ENCODE peak calls at places on chromosomes 1 and 21, in five cellular contexts. N is retinal pigment epithelial cell, P is fibroblast of pulmonary artery, B is fibroblast of lung, L is progenitor cell of endocrine pancreas. O is an unnamed sample.

GRCh38 chr21:31727181-31727580 is 4.7 kb downstream of the SCAF4 start:
- DNase-seq in N (no peak), P (no peak), B (no peak), L (no peak), O (no peak)

GRCh38 chr1:25952851-25953401 is 44.9 kb downstream of the PAFAH2 start:
- DNase-seq in N (no peak), P (peak), B (peak), L (no peak), O (no peak)

GRCh38 chr1:15975358-15975804 is 520 bp downstream of the ZBTB17 start:
- DNase-seq in N (no peak), P (peak), B (peak), L (peak), O (no peak)

GRCh38 chr1:52691856-52692255 is 6.3 kb downstream of the COA7 start:
- DNase-seq in N (no peak), P (no peak), B (no peak), L (no peak), O (no peak)

GRCh38 chr1:69700770-69701169 is 133.0 kb downstream of the LRRC7 start:
- DNase-seq in N (no peak), P (peak), B (peak), L (no peak), O (no peak)

GRCh38 chr1:16391408-16391807 is 24.4 kb downstream of the SZRD1 start:
- DNase-seq in N (no peak), P (no peak), B (no peak), L (no peak), O (no peak)

GRCh38 chr21:18387994-18388393 is 15.6 kb downstream of the TMPRSS15 start:
- DNase-seq in N (no peak), P (no peak), B (no peak), L (no peak), O (no peak)

GRCh38 chr1:11466416-11466815 is 12.5 kb upstream of the DISP3 start:
- DNase-seq in N (no peak), P (no peak), B (no peak), L (no peak), O (no peak)

GRCh38 chr1:56535362-56535761 is 44.0 kb downstream of the PLPP3 start:
- DNase-seq in N (no peak), P (no peak), B (no peak), L (no peak), O (no peak)

GRCh38 chr1:214027498-214027897 is 39.7 kb downstream of the PROX1 start:
- DNase-seq in N (no peak), P (no peak), B (no peak), L (no peak), O (no peak)

GRCh38 chr1:218837051-218837450 is 336.6 kb upstream of the LYPLAL1 start:
- DNase-seq in N (no peak), P (peak), B (no peak), L (no peak), O (no peak)

GRCh38 chr21:36550761-36551160 is 70.8 kb upstream of the CLDN14 start:
- DNase-seq in N (no peak), P (no peak), B (no peak), L (no peak), O (no peak)

GRCh38 chr1:3879787-3880428 is 20.2 kb downstream of the C1orf174 start:
- DNase-seq in N (no peak), P (no peak), B (no peak), L (no peak), O (no peak)

GRCh38 chr1:119903443-119903835 is 7.1 kb upstream of the ADAM30 start:
- DNase-seq in N (no peak), P (no peak), B (no peak), L (no peak), O (no peak)

GRCh38 chr1:227745568-227745967 is 10.3 kb downstream of the SNAP47 start:
- DNase-seq in N (no peak), P (no peak), B (no peak), L (no peak), O (no peak)
- TF ChIP-seq CTCF in N (no peak), P (no peak), B (no peak), L (no peak), O (no peak)

GRCh38 chr21:33380483-33380998 is 22.7 kb upstream of the IFNGR2 start:
- DNase-seq in N (peak), P (peak), B (peak), L (no peak), O (peak)
- TF ChIP-seq CTCF in N (no peak), P (no peak), B (no peak), L (no peak), O (no peak)

GRCh38 chr1:76219589-76219914 is 145.0 kb downstream of the ST6GALNAC3 start:
- DNase-seq in N (no peak), P (no peak), B (no peak), L (no peak), O (no peak)
- TF ChIP-seq CTCF in N (no peak), P (no peak), B (no peak), L (no peak), O (no peak)

DNA sequence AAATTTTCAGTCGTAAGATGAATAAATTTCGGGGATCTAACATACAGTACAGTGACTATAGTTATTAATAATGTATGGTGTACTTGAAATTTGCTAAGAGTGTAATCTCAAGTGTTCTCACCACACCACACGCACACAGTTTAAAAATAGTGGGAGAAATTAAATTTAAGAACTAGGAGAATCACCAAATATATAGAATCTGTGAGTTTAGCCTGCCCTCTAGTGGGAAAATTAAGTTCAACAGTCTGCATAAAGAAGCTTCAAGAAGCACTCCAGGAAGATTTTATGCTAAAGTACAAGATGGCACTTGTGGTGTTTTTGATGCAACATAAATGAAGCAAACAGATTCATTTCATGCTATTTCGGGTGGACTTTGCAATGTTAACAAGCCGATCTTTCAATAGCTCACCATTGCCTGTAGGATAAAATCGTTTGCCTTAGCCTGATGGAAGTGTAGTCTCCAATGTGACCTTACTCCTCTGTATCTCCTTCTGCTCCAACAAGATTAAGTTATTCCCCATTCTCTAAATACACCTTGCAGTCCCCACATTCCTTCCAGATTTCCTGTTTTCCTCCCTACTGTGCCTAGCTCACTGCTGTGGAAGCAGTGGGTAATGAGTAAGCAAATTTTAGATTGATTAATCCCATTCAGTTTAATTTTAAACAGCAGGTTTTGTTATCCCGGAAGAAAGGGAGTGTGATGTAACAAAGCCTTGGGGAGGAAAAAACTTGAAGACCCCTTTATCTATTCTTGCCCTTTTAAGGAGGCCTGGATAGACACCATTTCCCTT is 8.7 kb upstream of the PIK3C2B start:
- DNase-seq in N (no peak), P (peak), B (peak), L (no peak), O (no peak)
- TF ChIP-seq CTCF in N (peak), P (peak), B (peak), L (peak), O (peak)

GRCh38 chr1:20710450-20711284 is 7.1 kb downstream of the KIF17 start:
- DNase-seq in N (no peak), P (no peak), B (no peak), L (no peak), O (no peak)

GRCh38 chr1:20712210-20712577 is 5.6 kb downstream of the KIF17 start:
- DNase-seq in N (no peak), P (no peak), B (no peak), L (no peak), O (no peak)

GRCh38 chr1:20709868-20710267 is 7.9 kb downstream of the KIF17 start:
- DNase-seq in N (no peak), P (no peak), B (no peak), L (no peak), O (no peak)

GRCh38 chr1:20713440-20713839 is 4.4 kb downstream of the KIF17 start:
- DNase-seq in N (no peak), P (no peak), B (no peak), L (no peak), O (no peak)

DNA sequence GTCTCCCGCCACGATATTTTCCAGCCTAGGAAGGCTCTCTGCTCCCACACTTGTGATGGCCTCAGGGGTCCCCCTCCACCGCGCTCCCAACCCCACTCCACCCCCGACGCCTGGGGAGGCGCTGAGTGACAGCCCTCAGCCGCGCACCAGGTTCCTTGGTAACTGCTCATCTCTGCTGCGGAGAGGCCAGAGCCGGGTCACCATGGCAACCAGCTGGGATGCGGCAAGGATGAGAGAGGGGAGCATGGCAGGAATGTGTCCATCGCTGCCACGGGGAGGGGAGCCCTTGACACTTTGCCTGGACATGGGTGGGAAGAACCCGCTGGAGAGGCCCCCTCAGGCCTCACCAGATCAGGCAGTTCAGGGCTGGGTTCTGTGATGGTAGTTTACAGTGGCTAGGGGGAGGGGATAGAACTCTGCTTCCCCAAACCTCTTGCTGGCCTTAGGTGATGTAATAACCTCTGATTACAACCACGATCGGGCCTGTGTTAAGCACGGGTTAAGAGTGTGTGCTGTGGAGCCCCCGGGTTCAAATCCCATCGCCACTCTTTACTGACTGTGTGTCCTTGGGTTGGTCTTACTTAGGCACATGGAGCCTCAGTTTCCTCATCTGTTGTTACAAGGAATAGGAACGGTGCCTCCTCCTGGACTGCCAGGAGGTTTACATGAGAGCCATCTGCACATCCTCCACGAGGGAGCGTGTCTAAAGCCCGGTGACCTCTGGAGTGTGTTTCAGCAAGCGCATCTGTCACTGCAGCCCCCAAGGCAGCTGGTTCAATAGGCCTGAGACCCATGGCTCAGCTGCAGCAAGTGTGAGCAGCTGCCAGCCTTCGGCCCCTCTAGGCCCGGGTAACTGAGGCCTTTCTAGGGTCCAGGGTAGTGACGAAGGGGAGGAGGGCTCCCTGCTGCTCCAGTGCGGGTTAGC is 6.3 kb downstream of the KIF17 start:
- DNase-seq in N (no peak), P (no peak), B (no peak), L (no peak), O (no peak)
- TF ChIP-seq CTCF in N (no peak), P (no peak), B (no peak), L (no peak), O (no peak)

GRCh38 chr1:151581446-151581845 is 30.4 kb upstream of the SNX27 start:
- DNase-seq in N (no peak), P (no peak), B (no peak), L (no peak), O (no peak)
- TF ChIP-seq CTCF in N (no peak), P (no peak), B (no peak), L (no peak), O (no peak)

GRCh38 chr1:178885869-178886268 is 15.0 kb upstream of the ANGPTL1 start:
- DNase-seq in N (no peak), P (no peak), B (no peak), L (no peak), O (no peak)

GRCh38 chr1:178886551-178886950 is 15.7 kb upstream of the ANGPTL1 start:
- DNase-seq in N (no peak), P (no peak), B (no peak), L (no peak), O (no peak)

DNA sequence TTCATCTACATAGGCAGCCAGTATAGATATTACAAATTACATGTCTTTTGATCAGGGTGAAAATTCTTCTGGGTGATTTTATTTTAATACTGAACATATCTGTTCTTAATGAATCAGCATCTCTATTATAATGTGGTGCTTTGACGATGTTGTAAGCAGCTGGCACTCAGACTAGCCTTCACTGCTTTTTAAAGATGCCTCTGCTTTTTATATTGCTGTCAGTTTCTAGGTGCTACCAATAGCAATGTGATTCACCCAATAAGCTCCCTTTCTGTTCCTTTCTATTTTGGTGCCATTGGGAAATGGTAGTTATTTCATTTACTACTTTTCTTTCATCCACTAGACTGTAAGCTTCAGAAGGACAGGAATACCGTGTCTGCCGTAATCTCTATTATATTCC is 11.1 kb upstream of the ANGPTL1 start:
- DNase-seq in N (no peak), P (no peak), B (no peak), L (no peak), O (no peak)
- TF ChIP-seq CTCF in N (no peak), P (no peak), B (no peak), L (no peak), O (no peak)

O was measured in AG09309.